ENCODE peak calls at places on chromosomes 4 and X, in ten cellular contexts. L, W, S, D, J, I, T, C, Z and V are unnamed samples.

GRCh38 chr4:70110917-70111316 is 43.1 kb upstream of the PRR27 start:
- DNase-seq in L (no peak), W (no peak), S (no peak), D (no peak), J (no peak), I (no peak), T (no peak), C (no peak), Z (no peak), V (no peak)

GRCh38 chrX:53294024-53294648 is 12.8 kb upstream of the IQSEC2 start:
- DNase-seq in L (no peak), W (peak; percentile 14), S (no peak), D (no peak), J (no peak), I (no peak), T (no peak), C (no peak), Z (no peak), V (no peak)

GRCh38 chr4:73408181-73408867 is 4.2 kb downstream of the ALB start:
- DNase-seq in L (no peak), W (no peak), S (no peak), D (no peak), J (no peak), I (no peak), T (no peak), C (no peak), Z (no peak), V (no peak)

GRCh38 chrX:28802625-28803024 is 215.4 kb downstream of the IL1RAPL1 start:
- DNase-seq in L (no peak), W (no peak), S (no peak), D (peak; percentile 6), J (no peak), I (no peak), T (no peak), C (no peak), Z (no peak), V (no peak)

GRCh38 chrX:11423362-11423818 is 130.2 kb downstream of the AMELX start:
- DNase-seq in L (peak; percentile 42), W (peak; percentile 64), S (peak; percentile 49), D (peak; percentile 76), J (no peak), I (no peak), T (no peak), C (peak; percentile 88), Z (no peak), V (no peak)

GRCh38 chr4:127505203-127505602 is 127.6 kb upstream of the INTU start:
- DNase-seq in L (no peak), W (peak; percentile 56), S (peak; percentile 14), D (peak; percentile 89), J (no peak), I (no peak), T (no peak), C (peak; percentile 31), Z (peak; percentile 9), V (no peak)

GRCh38 chrX:39613508-39613921 is 484.2 kb downstream of the BCOR start:
- DNase-seq in L (peak; percentile 38), W (peak; percentile 9), S (no peak), D (peak; percentile 1), J (no peak), I (no peak), T (no peak), C (peak; percentile 16), Z (no peak), V (no peak)

GRCh38 chr4:962231-963208 is 10.8 kb downstream of the DGKQ start:
- DNase-seq in L (peak; percentile 43), W (no peak), S (no peak), D (no peak), J (no peak), I (no peak), T (no peak), C (no peak), Z (no peak), V (no peak)

GRCh38 chr4:154471924-154472323 is 19.7 kb downstream of the DCHS2 start:
- DNase-seq in L (no peak), W (no peak), S (no peak), D (no peak), J (no peak), I (no peak), T (no peak), C (no peak), Z (no peak), V (no peak)